ENCODE peak calls at places on chromosome 18, in four cellular contexts. One of them, this sample, is unnamed.

GRCh38 chr18:46134920-46135675 is 30.9 kb downstream of the HAUS1 start:
- DNase-seq in NCI-H1417: no peak
- DNase-seq in left lobe of liver: no peak
- DNase-seq in astrocyte: no peak
- DNase-seq in this sample: no peak

GRCh38 chr18:73520229-73520628 is 627.4 kb downstream of the FBXO15 start:
- DNase-seq in NCI-H1417: no peak
- DNase-seq in astrocyte: no peak
- DNase-seq in left lobe of liver: no peak
- DNase-seq in this sample: no peak

GRCh38 chr18:6055711-6056110 is 160.4 kb upstream of the TMEM200C start:
- DNase-seq in left lobe of liver: no peak
- DNase-seq in astrocyte: peak; percentile 90
- DNase-seq in NCI-H1417: no peak
- DNase-seq in this sample: no peak

GRCh38 chr18:46009158-46009866 is 42.2 kb upstream of the EPG5 start:
- DNase-seq in NCI-H1417: no peak
- DNase-seq in astrocyte: no peak
- DNase-seq in left lobe of liver: no peak
- DNase-seq in this sample: no peak

GRCh38 chr18:23958036-23958435 is 56.5 kb upstream of the TTC39C start:
- DNase-seq in astrocyte: peak; percentile 34
- DNase-seq in NCI-H1417: no peak
- DNase-seq in left lobe of liver: peak; percentile 88
- DNase-seq in this sample: peak; percentile 63

GRCh38 chr18:34977787-34978532 is 63.3 kb upstream of the MAPRE2 start:
- DNase-seq in NCI-H1417: peak; percentile 82
- DNase-seq in left lobe of liver: peak; percentile 64
- DNase-seq in astrocyte: no peak
- DNase-seq in this sample: peak; percentile 85

GRCh38 chr18:29779096-29779495 is 1263.4 kb downstream of the DSC3 start:
- DNase-seq in astrocyte: no peak
- DNase-seq in NCI-H1417: no peak
- DNase-seq in left lobe of liver: no peak
- DNase-seq in this sample: no peak

GRCh38 chr18:79512461-79513380 is 117.0 kb downstream of the NFATC1 start:
- DNase-seq in astrocyte: no peak
- DNase-seq in left lobe of liver: peak; percentile 31
- DNase-seq in NCI-H1417: no peak
- DNase-seq in this sample: peak; percentile 78

GRCh38 chr18:52953435-52953834 is 613.4 kb downstream of the DCC start:
- DNase-seq in astrocyte: no peak
- DNase-seq in NCI-H1417: no peak
- DNase-seq in left lobe of liver: no peak
- DNase-seq in this sample: no peak

GRCh38 chr18:46939337-46939963 is 22.0 kb downstream of the KATNAL2 start:
- DNase-seq in NCI-H1417: no peak
- DNase-seq in astrocyte: peak; percentile 63
- DNase-seq in left lobe of liver: no peak
- DNase-seq in this sample: no peak

GRCh38 chr18:28740575-28740974 is 563.6 kb upstream of the CDH2 start:
- DNase-seq in astrocyte: no peak
- DNase-seq in NCI-H1417: no peak
- DNase-seq in left lobe of liver: no peak
- DNase-seq in this sample: no peak

GRCh38 chr18:8778824-8779223 is 73.5 kb downstream of the MTCL1 start:
- DNase-seq in left lobe of liver: no peak
- DNase-seq in NCI-H1417: no peak
- DNase-seq in astrocyte: no peak
- DNase-seq in this sample: no peak

GRCh38 chr18:47930086-47930843 is at the start of gene SMAD2:
- DNase-seq in astrocyte: peak; percentile 52
- DNase-seq in left lobe of liver: peak; percentile 87
- DNase-seq in NCI-H1417: peak; percentile 94
- DNase-seq in this sample: peak; percentile 91

GRCh38 chr18:48955528-48956261 is 4.9 kb upstream of the SMAD7 start:
- DNase-seq in left lobe of liver: no peak
- DNase-seq in astrocyte: peak; percentile 89
- DNase-seq in NCI-H1417: peak; percentile 27
- DNase-seq in this sample: no peak

GRCh38 chr18:5239447-5239846 is 42.4 kb upstream of the AKAIN1 start:
- DNase-seq in NCI-H1417: no peak
- DNase-seq in astrocyte: no peak
- DNase-seq in left lobe of liver: no peak
- DNase-seq in this sample: no peak

GRCh38 chr18:33231474-33232317 is 208.8 kb downstream of the CCDC178 start:
- DNase-seq in NCI-H1417: peak; percentile 96
- DNase-seq in left lobe of liver: peak; percentile 75
- DNase-seq in astrocyte: peak; percentile 32
- DNase-seq in this sample: peak; percentile 86

GRCh38 chr18:79531926-79532689 is 136.4 kb downstream of the NFATC1 start:
- DNase-seq in astrocyte: peak; percentile 8
- DNase-seq in left lobe of liver: no peak
- DNase-seq in NCI-H1417: peak; percentile 61
- DNase-seq in this sample: no peak

GRCh38 chr18:78814766-78815165 is 164.9 kb upstream of the SALL3 start:
- DNase-seq in left lobe of liver: no peak
- DNase-seq in astrocyte: no peak
- DNase-seq in NCI-H1417: peak; percentile 52
- DNase-seq in this sample: no peak

GRCh38 chr18:23380001-23380550 is 73.0 kb upstream of the RIOK3 start:
- DNase-seq in NCI-H1417: peak; percentile 82
- DNase-seq in astrocyte: peak; percentile 91
- DNase-seq in left lobe of liver: no peak
- DNase-seq in this sample: no peak

GRCh38 chr18:58721586-58722160 is 50.4 kb downstream of the MALT1 start:
- DNase-seq in NCI-H1417: no peak
- DNase-seq in astrocyte: peak; percentile 17
- DNase-seq in left lobe of liver: no peak
- DNase-seq in this sample: no peak

GRCh38 chr18:62741118-62741566 is 25.8 kb downstream of the PHLPP1 start:
- DNase-seq in astrocyte: peak; percentile 90
- DNase-seq in NCI-H1417: no peak
- DNase-seq in left lobe of liver: no peak
- DNase-seq in this sample: no peak

GRCh38 chr18:12500986-12501385 is 93.3 kb downstream of the PRELID3A start:
- DNase-seq in astrocyte: no peak
- DNase-seq in NCI-H1417: no peak
- DNase-seq in left lobe of liver: no peak
- DNase-seq in this sample: no peak

GRCh38 chr18:3903341-3903740 is 453.4 kb downstream of the TGIF1 start:
- DNase-seq in astrocyte: peak; percentile 95
- DNase-seq in left lobe of liver: no peak
- DNase-seq in NCI-H1417: no peak
- DNase-seq in this sample: no peak

GRCh38 chr18:63317556-63317946 is 2.0 kb downstream of the BCL2 start:
- DNase-seq in astrocyte: no peak
- DNase-seq in left lobe of liver: no peak
- DNase-seq in NCI-H1417: no peak
- DNase-seq in this sample: no peak